ENCODE peak calls at places on chromosomes 5 and 9, in ten cellular contexts. R, F, A, U, S, L, I, E, B and T are unnamed samples.

GRCh38 chr9:133635098-133635497 is 1.1 kb upstream of the DBH start:
- DNase-seq in F (no peak), S (no peak), R (no peak), B (no peak), L (no peak), A (no peak), U (no peak), I (no peak), E (no peak), T (no peak)

GRCh38 chr5:164202338-164202737 is 696.9 kb downstream of the MAT2B start:
- DNase-seq in R (no peak), L (no peak), F (no peak), U (no peak), I (no peak), E (no peak), A (no peak), B (no peak), S (no peak), T (no peak)

GRCh38 chr5:179863449-179864085 is 5.0 kb upstream of the MRNIP start:
- DNase-seq in U (no peak), A (peak), R (no peak), B (peak), F (no peak), E (no peak), S (no peak), I (no peak), L (peak), T (no peak)

GRCh38 chr5:169080352-169080938 is 220.5 kb downstream of the SLIT3 start:
- DNase-seq in B (no peak), L (no peak), F (no peak), U (no peak), A (no peak), I (no peak), R (no peak), S (no peak), E (no peak), T (no peak)

GRCh38 chr9:21801683-21802417 is 586 bp upstream of the MTAP start:
- DNase-seq in B (peak), F (no peak), A (peak), S (peak), L (peak), E (no peak), U (peak), R (peak), I (peak), T (peak)

GRCh38 chr5:55913396-55914140 is 62.4 kb downstream of the IL31RA start:
- DNase-seq in I (no peak), E (no peak), S (no peak), R (no peak), L (no peak), A (no peak), B (no peak), F (no peak), U (no peak), T (no peak)

GRCh38 chr9:76463211-76463610 is 4.2 kb downstream of the GCNT1 start:
- DNase-seq in F (no peak), I (no peak), E (no peak), R (no peak), U (no peak), S (no peak), L (peak), B (no peak), A (no peak), T (no peak)

GRCh38 chr5:139050432-139050831 is 147.7 kb downstream of the SIL1 start:
- DNase-seq in L (no peak), F (no peak), I (no peak), S (no peak), B (no peak), R (no peak), U (no peak), E (no peak), A (no peak), T (no peak)

GRCh38 chr9:101366038-101366756 is 18.6 kb downstream of the BAAT start:
- DNase-seq in I (peak), U (no peak), F (peak), R (no peak), B (no peak), L (no peak), S (no peak), A (no peak), E (no peak), T (no peak)

GRCh38 chr9:20650750-20651299 is 28.5 kb upstream of the MLLT3 start:
- DNase-seq in R (no peak), U (no peak), F (no peak), E (no peak), I (peak), S (no peak), B (no peak), A (no peak), L (no peak), T (no peak)

GRCh38 chr5:80961376-80962281 is 1.5 kb downstream of the RASGRF2 start:
- DNase-seq in F (no peak), I (peak), U (no peak), R (no peak), S (peak), E (peak), A (no peak), B (no peak), L (no peak), T (no peak)

GRCh38 chr9:69500925-69501324 is 171.2 kb downstream of the APBA1 start:
- DNase-seq in L (no peak), E (no peak), B (no peak), R (no peak), U (no peak), I (no peak), A (no peak), S (no peak), F (no peak), T (no peak)

GRCh38 chr9:116924462-116925110 is 237.5 kb downstream of the TRIM32 start:
- DNase-seq in R (no peak), F (no peak), B (no peak), L (no peak), A (no peak), I (no peak), E (no peak), S (no peak), U (no peak), T (no peak)

GRCh38 chr9:110543631-110544051 is 35.9 kb downstream of the SVEP1 start:
- DNase-seq in B (no peak), S (no peak), F (no peak), R (no peak), U (no peak), A (no peak), E (no peak), I (no peak), L (no peak), T (no peak)

GRCh38 chr5:147930759-147931158 is 24.4 kb upstream of the C5orf46 start:
- DNase-seq in B (no peak), L (no peak), A (no peak), E (no peak), S (no peak), F (no peak), U (no peak), I (no peak), R (no peak), T (no peak)

GRCh38 chr5:93305984-93306383 is 275.0 kb downstream of the NR2F1-AS1 start:
- DNase-seq in R (no peak), I (no peak), F (no peak), A (no peak), B (no peak), L (no peak), E (no peak), S (peak), U (no peak), T (no peak)

GRCh38 chr5:103458497-103459040 is 104.0 kb downstream of the NUDT12 start:
- DNase-seq in A (no peak), I (no peak), S (no peak), U (no peak), R (no peak), F (no peak), B (no peak), L (no peak), E (no peak), T (no peak)

GRCh38 chr5:57082441-57083067 is 91.3 kb upstream of the GPBP1 start:
- DNase-seq in E (no peak), I (peak), S (no peak), F (no peak), U (no peak), B (no peak), A (no peak), L (no peak), R (no peak), T (no peak)

GRCh38 chr9:134481762-134482161 is 155.5 kb downstream of the RXRA start:
- DNase-seq in U (no peak), F (no peak), L (no peak), S (no peak), A (no peak), B (no peak), E (no peak), I (no peak), R (no peak), T (no peak)

GRCh38 chr5:96924016-96924443 is 11.8 kb upstream of the LNPEP start:
- DNase-seq in R (no peak), F (no peak), U (no peak), L (no peak), A (no peak), I (no peak), E (peak), S (no peak), B (no peak), T (no peak)

GRCh38 chr9:114467226-114467750 is 38.0 kb downstream of the WHRN start:
- DNase-seq in F (no peak), R (no peak), I (no peak), L (no peak), A (no peak), B (no peak), E (no peak), U (no peak), S (no peak), T (no peak)

GRCh38 chr9:6413365-6414263 is 615 bp downstream of the UHRF2 start:
- DNase-seq in L (peak), E (peak), S (no peak), A (peak), F (peak), I (peak), B (no peak), U (peak), R (peak), T (no peak)

DNA sequence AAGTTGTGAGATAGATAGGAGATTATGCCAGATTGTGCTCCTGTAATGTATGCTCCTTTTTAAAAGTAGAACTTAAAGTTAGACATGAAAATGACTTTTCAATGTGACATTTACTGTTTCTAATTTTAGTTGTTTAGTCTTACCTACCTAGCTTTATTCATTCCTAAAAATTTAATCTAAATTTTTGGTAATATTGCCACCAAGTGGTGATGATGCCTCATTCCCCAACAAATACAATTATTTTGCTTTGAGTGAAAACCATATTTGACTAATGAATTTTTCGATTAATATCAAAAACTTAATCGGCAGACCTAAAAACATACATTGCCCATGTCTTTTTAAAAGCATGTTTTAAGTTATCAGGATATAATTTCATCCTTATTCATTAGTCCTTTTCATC is 25.6 kb downstream of the PPWD1 start:
- DNase-seq in R (no peak), A (no peak), F (no peak), S (no peak), B (no peak), I (no peak), L (no peak), U (no peak), E (no peak), T (no peak)
- TF ChIP-seq CTCF in R (no peak), A (no peak), F (no peak), S (no peak), B (no peak), I (no peak), L (no peak), U (peak), E (no peak), T (no peak)

GRCh38 chr5:51684794-51685355 is 301.6 kb downstream of the ISL1 start:
- DNase-seq in E (no peak), B (no peak), R (no peak), F (no peak), U (no peak), L (no peak), I (no peak), S (no peak), A (no peak), T (no peak)
- TF ChIP-seq CTCF in E (no peak), B (no peak), R (no peak), F (no peak), U (no peak), L (no peak), I (no peak), S (no peak), A (no peak), T (no peak)

GRCh38 chr9:13279284-13280162 is at the start of gene MPDZ:
- DNase-seq in A (no peak), S (peak), L (peak), R (peak), F (peak), I (no peak), E (no peak), B (peak), U (peak), T (no peak)
- TF ChIP-seq CTCF in A (no peak), S (no peak), L (no peak), R (no peak), F (no peak), I (no peak), E (no peak), B (no peak), U (no peak), T (no peak)

GRCh38 chr5:133981714-133982113 is 13.3 kb upstream of the C5orf15 start:
- DNase-seq in A (no peak), I (no peak), S (no peak), L (no peak), R (no peak), B (no peak), U (no peak), F (no peak), E (no peak), T (no peak)
- TF ChIP-seq CTCF in A (no peak), I (no peak), S (peak), L (no peak), R (no peak), B (no peak), U (no peak), F (no peak), E (no peak), T (no peak)

GRCh38 chr5:141402553-141403328 is at the start of gene PCDHGA9:
- DNase-seq in F (peak), U (no peak), A (peak), L (peak), I (no peak), B (no peak), E (no peak), S (no peak), R (no peak), T (no peak)
- TF ChIP-seq CTCF in F (peak), U (no peak), A (no peak), L (peak), I (no peak), B (no peak), E (peak), S (no peak), R (peak), T (peak)